ENCODE peak calls at places on chromosomes 11 and 22, in ten cellular contexts. K, Z, M, O, G, F, I, P, U and C are unnamed samples. For H3K36me3, the result is how much of the 10 kb centered on the place peaks cover.

GRCh38 chr11:70002433-70002832 is 75.7 kb upstream of the ANO1 start:
- DNase-seq in K (no peak), Z (no peak), M (no peak), O (no peak), G (no peak), F (no peak), I (no peak), P (no peak), U (no peak), C (no peak)

GRCh38 chr11:1570896-1571759 is 943 bp downstream of the DUSP8 start:
- DNase-seq in K (peak), Z (peak), M (no peak), O (peak), G (no peak), F (no peak), I (peak), P (no peak), U (no peak), C (no peak)

GRCh38 chr22:46087816-46088277 is 62.5 kb upstream of the PPARA start:
- DNase-seq in K (peak), Z (peak), M (peak), O (no peak), G (peak), F (peak), I (no peak), P (no peak), U (peak), C (no peak)

GRCh38 chr11:27218498-27219038 is 144.4 kb downstream of the CCDC34 start:
- DNase-seq in K (no peak), Z (no peak), M (no peak), O (no peak), G (no peak), F (no peak), I (no peak), P (no peak), U (no peak), C (no peak)

GRCh38 chr11:81237139-81237538 is 1496.5 kb downstream of the FAM181B start:
- DNase-seq in K (no peak), Z (peak), M (no peak), O (no peak), G (no peak), F (no peak), I (peak), P (peak), U (peak), C (peak)

GRCh38 chr11:19660076-19660475 is 52.6 kb upstream of the NAV2 start:
- DNase-seq in K (no peak), Z (no peak), M (no peak), O (no peak), G (no peak), F (no peak), I (no peak), P (no peak), U (peak), C (peak)

GRCh38 chr11:117822031-117822521 is 2.5 kb downstream of the FXYD2 start:
- DNase-seq in K (peak), Z (peak), M (no peak), O (peak), G (no peak), F (peak), I (peak), P (no peak), U (no peak), C (peak)

GRCh38 chr11:133171374-133171773 is 360.9 kb downstream of the OPCML start:
- DNase-seq in K (no peak), Z (no peak), M (no peak), O (no peak), G (no peak), F (no peak), I (no peak), P (no peak), U (no peak), C (no peak)

GRCh38 chr11:69201048-69201365 is 45.3 kb downstream of the SMIM38 start:
- DNase-seq in K (no peak), Z (no peak), M (no peak), O (peak), G (no peak), F (no peak), I (no peak), P (no peak), U (no peak), C (no peak)

GRCh38 chr11:57527056-57527631 is 3.4 kb downstream of the TIMM10 start:
- DNase-seq in K (peak), Z (peak), M (peak), O (peak), G (no peak), F (peak), I (peak), P (peak), U (peak), C (peak)

GRCh38 chr22:22099194-22099486 is 116.6 kb upstream of the TOP3B start:
- DNase-seq in K (no peak), Z (no peak), M (no peak), O (no peak), G (no peak), F (no peak), I (no peak), P (no peak), U (peak), C (no peak)

GRCh38 chr11:32225491-32226285 is 134.8 kb downstream of the RCN1 start:
- DNase-seq in K (no peak), Z (peak), M (no peak), O (no peak), G (no peak), F (no peak), I (no peak), P (no peak), U (no peak), C (no peak)

GRCh38 chr11:126837581-126837980 is 163.0 kb downstream of the KIRREL3 start:
- DNase-seq in K (no peak), Z (no peak), M (no peak), O (no peak), G (no peak), F (no peak), I (no peak), P (no peak), U (no peak), C (no peak)

GRCh38 chr11:30333405-30333804 is 10.5 kb downstream of the ARL14EP start:
- DNase-seq in K (no peak), Z (peak), M (no peak), O (no peak), G (no peak), F (no peak), I (peak), P (no peak), U (no peak), C (peak)

GRCh38 chr11:86374586-86374985 is at the start of gene CCDC81:
- DNase-seq in K (no peak), Z (no peak), M (no peak), O (no peak), G (no peak), F (no peak), I (peak), P (no peak), U (no peak), C (no peak)

GRCh38 chr11:123384116-123384515 is 46.0 kb upstream of the GRAMD1B start:
- DNase-seq in K (no peak), Z (no peak), M (no peak), O (no peak), G (no peak), F (no peak), I (no peak), P (no peak), U (no peak), C (no peak)

GRCh38 chr11:10823152-10823579 is 14.4 kb upstream of the EIF4G2 start:
- DNase-seq in K (no peak), Z (no peak), M (no peak), O (no peak), G (no peak), F (no peak), I (no peak), P (no peak), U (no peak), C (peak)

DNA sequence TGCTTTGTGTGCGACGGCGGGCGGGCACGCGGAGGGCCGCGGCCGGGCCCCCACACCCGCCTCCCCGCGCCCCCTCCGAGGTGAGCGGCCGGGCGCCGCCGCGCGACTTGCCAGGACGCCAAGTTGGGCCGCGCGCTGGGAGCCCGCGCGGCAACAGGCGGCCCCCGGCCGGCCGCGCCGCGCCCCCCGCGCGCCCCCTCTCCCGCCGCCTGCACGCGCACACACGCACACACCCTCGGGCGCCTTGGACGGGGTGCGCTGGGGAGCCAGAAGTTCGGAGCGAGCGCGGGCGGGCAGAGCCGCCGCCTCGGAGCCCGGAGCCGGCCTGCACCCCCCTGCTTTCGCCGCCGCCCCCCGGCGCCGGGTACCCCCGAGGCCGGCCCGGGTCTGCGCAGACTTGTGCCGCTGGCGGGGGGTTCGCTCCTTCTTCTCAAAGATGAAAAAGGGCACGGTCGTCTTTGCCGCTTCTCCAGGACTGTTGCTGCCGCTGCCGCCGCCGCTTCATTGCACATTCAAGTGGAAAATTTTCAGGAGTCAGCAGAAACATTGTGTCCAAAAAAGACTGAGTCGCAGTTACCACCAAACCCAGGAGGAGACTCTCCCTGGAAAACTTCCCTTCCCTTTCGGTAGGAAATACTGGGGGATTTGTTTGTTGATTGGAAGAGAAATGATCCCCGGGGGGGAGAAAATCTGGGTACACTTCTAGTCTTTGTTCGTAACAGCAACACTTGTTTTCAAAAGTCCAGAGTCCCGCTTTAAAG is 895 bp downstream of the TEAD1 start:
- DNase-seq in K (peak), Z (peak), M (peak), O (no peak), G (no peak), F (no peak), I (peak), P (no peak), U (peak), C (peak)
- H3K36me3 ChIP-seq in K (under half), Z (under half), M (under half), O (under half), G (under half), F (under half), I (under half), P (under half), U (under half), C (under half)

DNA sequence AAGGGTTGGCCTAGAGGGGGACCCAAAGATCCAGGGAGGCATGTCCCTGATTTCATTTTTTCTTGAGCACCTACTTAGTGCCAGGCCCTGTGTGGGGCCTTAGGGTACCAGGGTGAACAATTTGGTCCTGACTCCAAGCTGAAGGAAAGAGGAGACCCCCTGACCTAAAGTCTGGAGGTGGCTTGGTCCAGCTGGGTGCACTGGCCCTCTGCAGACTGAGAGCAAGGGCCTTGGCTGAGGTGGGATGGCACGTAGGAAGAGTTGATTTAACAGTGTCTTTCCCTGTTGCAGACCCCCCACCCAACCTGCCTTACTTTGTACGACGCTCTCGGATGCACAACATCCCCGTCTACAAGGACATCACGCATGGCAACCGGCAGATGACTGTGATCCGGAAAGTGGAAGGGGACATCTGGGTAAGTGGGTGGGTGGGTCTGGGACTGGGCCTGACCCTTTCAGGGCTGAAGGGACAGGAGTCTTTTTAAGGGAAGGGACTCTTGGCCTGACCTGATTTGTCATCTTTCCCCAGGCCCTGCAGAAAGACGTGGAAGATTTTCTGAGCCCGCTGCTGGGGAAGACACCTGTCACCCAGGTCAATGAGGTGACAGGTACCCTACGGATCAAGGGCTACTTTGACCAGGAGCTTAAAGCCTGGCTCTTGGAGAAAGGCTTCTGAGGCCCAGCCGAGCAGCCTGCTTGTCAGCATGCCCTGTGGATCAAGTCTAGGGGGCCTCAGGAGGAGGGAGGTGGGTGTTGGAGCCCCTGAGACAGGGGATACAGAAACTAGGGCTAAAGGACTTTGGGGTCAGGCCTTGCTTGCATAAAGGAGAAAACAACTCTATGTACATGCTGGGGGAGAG is 3.3 kb downstream of the MRPL49 start:
- DNase-seq in K (no peak), Z (no peak), M (no peak), O (peak), G (no peak), F (no peak), I (no peak), P (no peak), U (peak), C (no peak)
- H3K36me3 ChIP-seq in K (half or more), Z (under half), M (under half), O (half or more), G (half or more), F (half or more), I (under half), P (under half), U (half or more), C (under half)

DNA sequence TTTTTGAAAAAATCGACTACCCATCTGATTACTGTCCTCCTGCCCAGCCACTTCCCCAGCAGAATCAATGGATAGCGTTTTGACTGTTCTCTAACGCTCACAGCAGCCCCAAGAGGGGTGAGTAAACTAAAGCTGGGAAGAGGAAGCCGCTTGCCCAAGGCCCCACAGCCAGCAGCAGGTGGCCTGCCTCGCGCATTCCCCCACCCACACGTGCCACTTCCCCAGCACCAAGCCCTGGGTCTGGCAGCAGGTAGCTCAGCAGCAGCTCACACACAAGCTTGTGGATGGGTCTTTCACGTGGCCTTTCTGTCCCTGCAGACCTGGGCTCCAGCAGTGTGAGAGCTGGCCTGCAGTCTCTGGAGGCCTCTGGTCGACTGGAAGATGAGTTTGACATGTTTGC is 34.3 kb downstream of the TOM1 start:
- DNase-seq in K (no peak), Z (no peak), M (no peak), O (no peak), G (no peak), F (no peak), I (no peak), P (no peak), U (no peak), C (no peak)
- H3K36me3 ChIP-seq in K (half or more), Z (under half), M (under half), O (under half), G (half or more), F (half or more), I (under half), P (under half), U (half or more), C (under half)

DNA sequence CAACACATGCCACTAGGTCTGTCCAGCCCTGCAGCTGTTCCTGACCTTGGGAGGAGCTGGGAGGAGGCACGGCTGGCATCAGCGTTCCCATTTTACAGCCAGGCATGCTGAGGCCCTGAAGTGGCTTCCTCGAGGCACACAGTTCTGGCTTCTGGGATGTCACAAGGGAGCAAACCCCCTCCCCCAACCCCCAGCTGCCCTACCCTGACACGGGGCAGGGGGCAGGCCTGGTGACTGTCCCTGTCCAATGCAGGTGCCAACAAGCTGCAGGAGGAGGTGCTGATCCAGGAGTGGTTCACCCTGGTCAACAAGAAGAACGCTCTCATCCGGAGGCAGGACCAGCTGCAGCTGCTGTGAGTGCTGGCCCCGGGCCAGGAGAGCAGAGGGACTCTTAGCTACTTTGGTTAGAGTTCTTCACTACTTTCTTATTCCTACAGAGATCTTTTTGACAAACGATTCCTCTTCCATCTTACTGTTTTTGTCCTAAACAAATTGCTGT is 5.3 kb downstream of the KCNK7 start:
- DNase-seq in K (no peak), Z (no peak), M (no peak), O (no peak), G (peak), F (peak), I (no peak), P (no peak), U (no peak), C (no peak)
- H3K36me3 ChIP-seq in K (half or more), Z (under half), M (under half), O (under half), G (under half), F (under half), I (under half), P (under half), U (under half), C (under half)